ENCODE peak calls at places on chromosomes 4 and X, in ten cellular contexts. K is CD4-positive, alpha-beta T cell; W is stimulated activated naive B cell treated with anti-CD40 and anti-IgM and Interleukin-4, amounts not matched to agents 10 μg/mL and 1 μg/mL and 100 μg/mL, for 72 hours; Q is adrenal gland; X is HT1080; H is amniotic stem cell; S is endodermal cell; B is activated CD8-positive, alpha-beta memory T cell treated with anti-CD3 and anti-CD28 coated beads, Interleukin-2, amount 50 U/mL, for 48 hours; C is WERI-Rb-1; R is NCI-H774. E is an unnamed sample.

GRCh38 chr4:39453738-39454137 is 5.0 kb downstream of the RPL9 start:
- DNase-seq in B (no peak), S (no peak), W (no peak), C (no peak), H (no peak), Q (no peak), K (no peak), R (no peak), X (no peak), E (no peak)

GRCh38 chr4:38503689-38504395 is 160.2 kb upstream of the KLF3 start:
- DNase-seq in B (no peak), S (no peak), H (no peak), R (no peak), Q (no peak), K (no peak), C (no peak), W (peak; percentile 42), X (no peak), E (no peak)

GRCh38 chr4:84366111-84366510 is 133.0 kb downstream of the NKX6-1 start:
- DNase-seq in B (no peak), X (peak; percentile 40), S (no peak), Q (no peak), K (no peak), R (no peak), W (no peak), C (no peak), H (no peak), E (no peak)

GRCh38 chrX:119690921-119691716 is 1.8 kb downstream of the SEPTIN6 start:
- DNase-seq in K (peak; percentile 68), Q (peak; percentile 81), X (no peak), W (no peak), S (no peak), B (no peak), H (no peak), R (no peak), C (no peak), E (no peak)

GRCh38 chrX:23937100-23937499 is 29.3 kb downstream of the CXorf58 start:
- DNase-seq in C (peak; percentile 13), X (no peak), B (no peak), W (no peak), K (no peak), Q (no peak), R (no peak), H (no peak), S (peak; percentile 55), E (no peak)

GRCh38 chr4:55475394-55476243 is 71.1 kb downstream of the CLOCK start:
- DNase-seq in Q (no peak), R (no peak), S (no peak), B (no peak), W (no peak), K (no peak), H (no peak), C (no peak), X (peak; percentile 85), E (no peak)

GRCh38 chrX:125998432-125998831 is 167.7 kb downstream of the DCAF12L2 start:
- DNase-seq in Q (no peak), X (peak; percentile 7), S (no peak), K (no peak), W (no peak), R (peak; percentile 15), C (no peak), B (no peak), H (no peak), E (no peak)

GRCh38 chr4:1715002-1715761 is 3.1 kb upstream of the SLBP start:
- DNase-seq in X (no peak), W (peak; percentile 53), K (no peak), H (no peak), S (no peak), B (no peak), Q (no peak), R (no peak), C (no peak), E (no peak)

GRCh38 chr4:107719211-107719926 is 665 bp downstream of the PAPSS1 start:
- DNase-seq in Q (peak; percentile 31), B (no peak), K (no peak), H (no peak), W (peak; percentile 15), R (no peak), S (peak; percentile 86), C (no peak), X (peak; percentile 37), E (no peak)